ENCODE peak calls at places on chromosomes 1 and 21, in four cellular contexts. One of them, this sample, is unnamed.

GRCh38 chr1:177185209-177185608 is 14.5 kb downstream of the BRINP2 start:
- DNase-seq in sigmoid colon: no peak
- DNase-seq in astrocyte of the cerebellum: no peak
- DNase-seq in lower leg skin: no peak
- DNase-seq in this sample: no peak

GRCh38 chr1:20219991-20220390 is 33.7 kb upstream of the PLA2G2C start:
- DNase-seq in sigmoid colon: no peak
- DNase-seq in astrocyte of the cerebellum: no peak
- DNase-seq in lower leg skin: no peak
- DNase-seq in this sample: no peak

GRCh38 chr1:33456302-33456886 is 16.1 kb upstream of the ZSCAN20 start:
- DNase-seq in sigmoid colon: no peak
- DNase-seq in astrocyte of the cerebellum: no peak
- DNase-seq in lower leg skin: no peak
- DNase-seq in this sample: no peak

GRCh38 chr1:46820560-46821060 is 21.8 kb downstream of the CYP4B1 start:
- DNase-seq in sigmoid colon: no peak
- DNase-seq in astrocyte of the cerebellum: no peak
- DNase-seq in lower leg skin: no peak
- DNase-seq in this sample: no peak

GRCh38 chr1:94623560-94624148 is 82.1 kb upstream of the F3 start:
- DNase-seq in sigmoid colon: no peak
- DNase-seq in astrocyte of the cerebellum: peak; percentile 68
- DNase-seq in lower leg skin: no peak
- DNase-seq in this sample: no peak

GRCh38 chr1:69993787-69994186 is 211.6 kb downstream of the LRRC40 start:
- DNase-seq in sigmoid colon: no peak
- DNase-seq in astrocyte of the cerebellum: no peak
- DNase-seq in lower leg skin: no peak
- DNase-seq in this sample: no peak

GRCh38 chr1:54705153-54705552 is 10.5 kb upstream of the TTC4 start:
- DNase-seq in sigmoid colon: no peak
- DNase-seq in astrocyte of the cerebellum: no peak
- DNase-seq in lower leg skin: no peak
- DNase-seq in this sample: no peak

GRCh38 chr1:61053712-61054608 is 28.4 kb upstream of the NFIA start:
- DNase-seq in sigmoid colon: peak; percentile 68
- DNase-seq in astrocyte of the cerebellum: no peak
- DNase-seq in lower leg skin: no peak
- DNase-seq in this sample: no peak

GRCh38 chr1:95229042-95229441 is 5.0 kb upstream of the RWDD3 start:
- DNase-seq in sigmoid colon: no peak
- DNase-seq in astrocyte of the cerebellum: no peak
- DNase-seq in lower leg skin: no peak
- DNase-seq in this sample: no peak

GRCh38 chr1:44421374-44422028 is 16.4 kb downstream of the RNF220 start:
- DNase-seq in sigmoid colon: no peak
- DNase-seq in astrocyte of the cerebellum: no peak
- DNase-seq in lower leg skin: no peak
- DNase-seq in this sample: no peak

GRCh38 chr21:35994605-35995004 is 65.7 kb downstream of the SETD4 start:
- DNase-seq in sigmoid colon: no peak
- DNase-seq in astrocyte of the cerebellum: no peak
- DNase-seq in lower leg skin: no peak
- DNase-seq in this sample: no peak

GRCh38 chr21:45448283-45448809 is 43.4 kb downstream of the COL18A1 start:
- DNase-seq in sigmoid colon: no peak
- DNase-seq in astrocyte of the cerebellum: no peak
- DNase-seq in lower leg skin: no peak
- DNase-seq in this sample: no peak

GRCh38 chr21:46144464-46145070 is 10.8 kb downstream of the FTCD start:
- DNase-seq in sigmoid colon: peak; percentile 62
- DNase-seq in astrocyte of the cerebellum: no peak
- DNase-seq in lower leg skin: no peak
- DNase-seq in this sample: no peak

GRCh38 chr1:3459940-3460652 is 5.6 kb downstream of the ARHGEF16 start:
- DNase-seq in sigmoid colon: no peak
- DNase-seq in astrocyte of the cerebellum: no peak
- DNase-seq in lower leg skin: no peak
- DNase-seq in this sample: no peak

GRCh38 chr1:37478890-37479254 is 4.5 kb downstream of the ZC3H12A start:
- DNase-seq in sigmoid colon: no peak
- DNase-seq in astrocyte of the cerebellum: no peak
- DNase-seq in lower leg skin: no peak
- DNase-seq in this sample: no peak

GRCh38 chr1:25516686-25517085 is 26.7 kb upstream of the LDLRAP1 start:
- DNase-seq in sigmoid colon: no peak
- DNase-seq in astrocyte of the cerebellum: no peak
- DNase-seq in lower leg skin: no peak
- DNase-seq in this sample: no peak

GRCh38 chr1:240312872-240313271 is 221.2 kb downstream of the FMN2 start:
- DNase-seq in sigmoid colon: no peak
- DNase-seq in astrocyte of the cerebellum: no peak
- DNase-seq in lower leg skin: no peak
- DNase-seq in this sample: peak; percentile 88

DNA sequence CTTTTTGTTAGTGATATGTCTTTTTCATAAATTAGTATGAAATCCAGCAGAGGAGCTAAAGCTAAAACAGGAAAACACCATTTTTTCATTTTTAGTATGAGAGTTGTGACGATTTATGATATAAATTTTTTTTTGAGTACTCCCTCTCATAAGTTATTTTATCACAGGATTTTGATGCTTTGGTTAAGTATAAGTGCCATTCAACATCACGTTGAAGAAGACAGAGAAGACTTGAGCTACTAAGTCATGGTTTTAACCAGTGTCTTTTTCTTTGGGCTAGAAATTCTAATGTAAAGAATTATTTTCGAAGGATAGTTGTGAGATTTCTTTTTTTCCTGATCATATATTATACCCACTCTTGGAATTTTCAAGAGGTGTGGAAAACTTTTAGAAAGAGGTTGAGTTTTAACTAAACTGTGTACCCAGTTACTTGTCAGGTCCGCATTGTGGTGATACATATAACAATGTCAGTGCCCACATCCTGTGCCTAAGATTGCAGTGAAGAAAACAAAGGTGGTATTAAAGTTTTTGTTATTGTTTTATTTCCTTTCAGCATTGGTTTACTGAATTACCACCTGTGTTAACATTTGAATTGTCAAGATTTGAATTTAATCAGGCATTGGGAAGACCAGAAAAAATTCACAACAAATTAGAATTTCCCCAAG is 93.8 kb downstream of the USP25 start:
- DNase-seq in sigmoid colon: no peak
- DNase-seq in astrocyte of the cerebellum: no peak
- DNase-seq in lower leg skin: no peak
- DNase-seq in this sample: no peak
- H3K4me3 ChIP-seq in sigmoid colon: no peak overlapping the region
- H3K4me3 ChIP-seq in astrocyte of the cerebellum: no peak overlapping the region
- H3K4me3 ChIP-seq in lower leg skin: no peak overlapping the region
- H3K4me3 ChIP-seq in this sample: no peak overlapping the region

GRCh38 chr1:4734791-4735190 is 80.4 kb downstream of the AJAP1 start:
- DNase-seq in sigmoid colon: no peak
- DNase-seq in astrocyte of the cerebellum: no peak
- DNase-seq in lower leg skin: no peak
- DNase-seq in this sample: no peak
- TF ChIP-seq CTCF in sigmoid colon: no peak
- TF ChIP-seq CTCF in astrocyte of the cerebellum: no peak
- TF ChIP-seq CTCF in lower leg skin: no peak
- TF ChIP-seq CTCF in this sample: no peak

DNA sequence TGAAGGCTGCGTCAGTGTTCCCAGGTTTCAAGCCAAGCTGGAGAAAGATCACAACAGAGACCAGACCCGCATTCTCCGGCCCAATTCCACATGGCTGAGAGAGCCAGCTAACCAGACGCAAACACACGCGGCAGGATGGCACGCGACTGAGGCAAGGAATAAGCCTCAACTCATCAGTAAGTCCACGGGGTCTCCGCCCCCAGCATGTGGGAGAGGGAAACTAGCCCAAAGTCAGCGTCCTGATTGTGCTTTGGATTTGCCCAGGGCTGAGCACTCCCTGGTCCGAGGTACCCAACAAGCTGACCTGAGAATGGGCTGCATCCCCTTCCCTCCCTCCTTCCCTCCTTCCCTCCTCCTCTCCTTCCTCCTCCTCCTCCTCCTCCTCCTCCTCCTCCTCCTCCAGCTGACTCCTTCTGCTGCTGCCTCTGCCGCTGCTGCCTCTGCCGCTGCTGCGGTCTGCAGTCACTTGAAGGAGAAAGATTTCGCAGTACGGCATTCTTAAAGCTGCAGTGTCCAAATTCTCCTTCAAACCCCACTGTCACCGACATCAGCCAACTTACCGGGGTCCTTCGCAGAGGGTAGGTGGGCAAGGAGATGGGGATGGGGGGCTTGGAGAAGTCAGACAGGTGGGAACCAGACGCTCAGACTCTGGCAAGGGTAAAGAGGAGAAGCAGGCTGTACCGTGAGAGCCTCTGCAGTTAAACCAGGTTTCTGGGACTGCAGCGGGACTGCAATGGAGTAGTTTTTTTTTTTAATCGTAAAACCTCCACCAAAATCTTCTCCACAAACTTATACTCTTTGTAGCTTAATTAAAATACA is 32.9 kb upstream of the H6PD start:
- DNase-seq in sigmoid colon: peak; percentile 80
- DNase-seq in astrocyte of the cerebellum: peak; percentile 57
- DNase-seq in lower leg skin: no peak
- DNase-seq in this sample: no peak
- H3K4me3 ChIP-seq in sigmoid colon: peak overlapping the region; percentile 16
- H3K4me3 ChIP-seq in astrocyte of the cerebellum: peak overlapping the region; percentile 49
- H3K4me3 ChIP-seq in lower leg skin: peak overlapping the region; percentile 14
- H3K4me3 ChIP-seq in this sample: peak overlapping the region; percentile 82

DNA sequence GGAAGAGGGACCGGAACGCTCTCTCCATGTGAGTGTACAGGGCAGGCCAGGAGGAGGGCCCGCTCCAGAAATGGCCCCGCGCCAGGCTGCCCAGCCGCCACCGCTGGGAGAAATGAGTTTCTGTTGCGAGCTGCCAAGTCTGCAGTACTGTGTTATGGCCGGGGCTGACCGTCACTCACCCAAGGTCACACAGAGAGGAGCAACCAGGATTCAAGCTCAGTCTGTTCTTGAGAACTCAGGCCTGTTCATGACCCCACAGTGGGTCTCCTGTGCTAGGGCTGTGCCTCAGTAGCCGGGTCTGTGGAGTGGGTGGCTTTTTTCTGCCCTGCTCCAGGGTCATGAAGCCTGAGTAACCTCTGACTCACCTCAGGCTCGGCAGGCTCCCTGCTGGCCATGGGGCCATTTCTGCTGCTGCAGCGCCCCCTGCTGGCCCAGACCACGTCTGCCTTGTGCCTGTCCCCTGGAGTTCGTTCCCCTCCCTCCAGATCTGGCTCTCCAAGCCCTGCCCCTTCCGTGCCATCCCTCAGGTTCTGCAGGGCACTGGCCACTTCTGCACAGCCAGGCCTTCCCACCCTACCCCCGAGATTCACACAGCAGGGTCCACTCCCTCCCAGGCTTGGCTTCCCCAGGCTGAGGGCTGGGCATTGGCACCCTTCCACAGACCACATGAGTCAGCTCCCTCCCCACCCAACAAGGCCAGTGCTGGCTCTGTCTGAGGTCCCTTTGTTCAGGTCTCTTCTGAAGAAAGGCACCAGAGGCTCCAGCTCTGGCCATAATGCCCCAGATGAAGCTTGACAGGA is 51.8 kb downstream of the EDN2 start:
- DNase-seq in sigmoid colon: peak; percentile 91
- DNase-seq in astrocyte of the cerebellum: peak; percentile 73
- DNase-seq in lower leg skin: peak; percentile 85
- DNase-seq in this sample: peak; percentile 46
- TF ChIP-seq CTCF in sigmoid colon: peak; percentile 68
- TF ChIP-seq CTCF in astrocyte of the cerebellum: peak; percentile 83
- TF ChIP-seq CTCF in lower leg skin: no peak
- TF ChIP-seq CTCF in this sample: peak; percentile 94

GRCh38 chr1:97986041-97987005 is 65.5 kb upstream of the DPYD start:
- DNase-seq in sigmoid colon: no peak
- DNase-seq in astrocyte of the cerebellum: no peak
- DNase-seq in lower leg skin: no peak
- DNase-seq in this sample: no peak

DNA sequence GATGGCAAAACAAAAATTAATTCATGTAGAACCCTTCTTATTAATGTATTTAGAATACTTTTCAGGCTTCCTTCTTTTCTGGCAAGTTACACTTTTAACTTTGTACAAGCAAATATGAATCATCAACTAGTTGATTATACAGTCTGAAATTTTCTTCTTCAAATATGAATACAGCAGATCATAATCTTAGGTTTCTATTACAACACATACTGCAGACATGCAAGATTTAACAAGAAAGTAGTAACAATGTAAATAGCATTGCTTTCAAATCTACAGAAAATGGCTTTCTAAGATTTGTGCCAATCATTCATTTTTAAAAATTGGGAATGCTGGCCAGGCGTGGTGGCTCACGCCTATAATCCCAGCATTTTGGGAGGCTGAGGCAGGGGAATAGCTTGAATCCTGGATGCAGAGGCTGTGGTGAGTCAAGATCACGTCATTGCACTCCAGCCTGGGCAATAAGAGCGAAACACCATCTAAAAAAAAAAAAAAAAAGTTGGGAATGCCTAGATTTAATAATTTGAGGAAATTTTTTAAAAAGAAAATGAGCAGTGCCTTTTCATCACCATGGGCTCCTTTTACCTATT is 68.4 kb upstream of the DPYD start:
- DNase-seq in sigmoid colon: no peak
- DNase-seq in astrocyte of the cerebellum: no peak
- DNase-seq in lower leg skin: no peak
- DNase-seq in this sample: peak; percentile 14
- H3K4me3 ChIP-seq in sigmoid colon: no peak overlapping the region
- H3K4me3 ChIP-seq in astrocyte of the cerebellum: no peak overlapping the region
- H3K4me3 ChIP-seq in lower leg skin: no peak overlapping the region
- H3K4me3 ChIP-seq in this sample: no peak overlapping the region

DNA sequence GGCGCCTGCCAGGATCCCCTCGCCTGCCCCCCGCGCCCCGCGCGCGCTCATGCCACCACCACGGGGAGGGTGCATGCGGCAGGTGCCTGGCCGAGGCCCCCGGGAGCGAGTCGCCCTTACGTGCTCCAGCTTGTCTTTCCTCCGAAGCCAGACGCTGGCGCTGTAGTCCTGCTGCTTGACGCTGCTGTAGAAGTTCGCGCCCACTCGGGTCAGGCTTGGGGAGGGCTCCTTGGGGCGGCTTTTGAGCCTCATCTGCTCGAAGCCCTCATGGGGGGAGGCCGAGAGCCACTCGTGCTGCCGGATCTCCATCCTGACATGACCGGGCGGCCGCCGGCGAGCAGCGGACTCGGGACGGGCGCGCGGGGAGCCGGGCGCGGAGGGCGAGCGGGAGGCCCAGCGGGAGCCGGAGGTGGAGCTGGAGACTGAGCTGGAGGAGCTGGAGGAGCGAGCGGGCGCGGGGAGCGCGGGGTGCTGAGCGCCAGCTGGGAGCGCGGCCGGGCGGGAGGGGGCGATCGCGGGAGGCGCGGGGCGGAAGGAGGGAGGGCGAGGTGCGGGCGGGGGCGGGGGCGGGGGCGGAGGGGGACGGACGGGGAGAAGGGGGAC is 428 bp downstream of the PLD5 start:
- DNase-seq in sigmoid colon: no peak
- DNase-seq in astrocyte of the cerebellum: no peak
- DNase-seq in lower leg skin: no peak
- DNase-seq in this sample: no peak
- TF ChIP-seq CTCF in sigmoid colon: no peak
- TF ChIP-seq CTCF in astrocyte of the cerebellum: no peak
- TF ChIP-seq CTCF in lower leg skin: no peak
- TF ChIP-seq CTCF in this sample: no peak